ENCODE peak calls at places on chromosome 12, in six cellular contexts. J is activated naive CD4-positive, alpha-beta T cell treated with Interleukin-2 at 50 U/mL for 16 hours; W is GM12865; S is upper lobe of right lung; U is GM18507; I is hippocampal formation. Y is an unnamed sample.

GRCh38 chr12:14322403-14322802 is 43.1 kb upstream of the ATF7IP start:
- DNase-seq in J (no peak), W (no peak), S (no peak), U (no peak), I (no peak), Y (no peak)

GRCh38 chr12:92337128-92337527 is 191.5 kb upstream of the BTG1 start:
- DNase-seq in J (no peak), W (no peak), S (no peak), U (no peak), I (no peak), Y (no peak)

GRCh38 chr12:38585090-38585489 is 268.5 kb downstream of the ALG10B start:
- DNase-seq in J (no peak), W (peak; percentile 22), S (no peak), U (no peak), I (no peak), Y (no peak)

GRCh38 chr12:68521321-68521839 is 89.3 kb upstream of the RAP1B start:
- DNase-seq in J (no peak), W (no peak), S (no peak), U (no peak), I (no peak), Y (no peak)

GRCh38 chr12:14665354-14666348 is 30.7 kb downstream of the GUCY2C start:
- DNase-seq in J (no peak), W (peak; percentile 5), S (no peak), U (no peak), I (no peak), Y (no peak)

GRCh38 chr12:53268637-53269562 is 801 bp downstream of the ESPL1 start:
- DNase-seq in J (no peak), W (no peak), S (no peak), U (no peak), I (no peak), Y (no peak)

GRCh38 chr12:127381043-127381668 is 885.8 kb upstream of the TMEM132C start:
- DNase-seq in J (peak; percentile 21), W (peak; percentile 49), S (peak; percentile 67), U (peak; percentile 33), I (peak; percentile 7), Y (peak; percentile 35)

GRCh38 chr12:7130537-7130790 is 293 bp downstream of the CLSTN3 start:
- DNase-seq in J (no peak), W (no peak), S (no peak), U (no peak), I (no peak), Y (no peak)

GRCh38 chr12:106044773-106045172 is 94.0 kb downstream of the NUAK1 start:
- DNase-seq in J (no peak), W (no peak), S (no peak), U (no peak), I (no peak), Y (no peak)

GRCh38 chr12:19922687-19923086 is 445.6 kb upstream of the PDE3A start:
- DNase-seq in J (no peak), W (no peak), S (no peak), U (no peak), I (no peak), Y (no peak)

GRCh38 chr12:27530157-27530922 is 6.3 kb downstream of the PPFIBP1 start:
- DNase-seq in J (no peak), W (peak; percentile 33), S (no peak), U (no peak), I (no peak), Y (no peak)

GRCh38 chr12:28939427-28939826 is 209.7 kb upstream of the FAR2 start:
- DNase-seq in J (no peak), W (no peak), S (no peak), U (no peak), I (no peak), Y (no peak)

Y was measured in GM12892.